ENCODE peak calls at places on chromosome 17, in eight cellular contexts. Q is iris pigment epithelial cell, U is posterior vena cava, Z is K562, P is astrocyte of the spinal cord, T is transverse colon, N is sciatic nerve, J is Peyer's patch. C is an unnamed sample.

GRCh38 chr17:31393749-31394146 is 2.3 kb downstream of the RAB11FIP4 start:
- DNase-seq in J (no peak), N (no peak), Q (no peak), U (peak), P (no peak), T (no peak), Z (no peak), C (no peak)

GRCh38 chr17:16398270-16399267 is 16.8 kb upstream of the TRPV2 start:
- DNase-seq in P (no peak), J (no peak), Z (peak), T (no peak), U (no peak), Q (no peak), N (no peak), C (peak)

GRCh38 chr17:301681-302299 is 50.8 kb downstream of the RPH3AL start:
- DNase-seq in Z (no peak), Q (no peak), U (peak), J (peak), P (no peak), T (peak), N (no peak), C (no peak)

GRCh38 chr17:35568561-35568960 is 7.9 kb upstream of the SLFN14 start:
- DNase-seq in J (no peak), Z (peak), Q (peak), U (no peak), T (peak), N (no peak), P (no peak), C (peak)

GRCh38 chr17:73874008-73874407 is 229.8 kb upstream of the SDK2 start:
- DNase-seq in N (no peak), Z (no peak), J (no peak), T (no peak), Q (peak), U (no peak), P (no peak), C (no peak)

GRCh38 chr17:13735444-13735843 is 133.7 kb upstream of the HS3ST3A1 start:
- DNase-seq in Q (peak), T (no peak), J (no peak), P (no peak), N (no peak), U (no peak), Z (peak), C (no peak)

GRCh38 chr17:18100616-18101015 is 7.9 kb upstream of the MYO15A start:
- DNase-seq in J (no peak), Q (no peak), T (no peak), Z (no peak), N (no peak), U (no peak), P (no peak), C (no peak)

GRCh38 chr17:27756467-27757371 is 43.6 kb downstream of the NOS2 start:
- DNase-seq in Q (peak), U (peak), Z (peak), J (peak), T (peak), P (peak), N (no peak), C (peak)

GRCh38 chr17:82222816-82223215 is 6.0 kb upstream of the SLC16A3 start:
- DNase-seq in P (no peak), Z (no peak), T (no peak), N (no peak), J (no peak), U (no peak), Q (no peak), C (no peak)

GRCh38 chr17:1413281-1413791 is 13.3 kb upstream of the YWHAE start:
- DNase-seq in T (peak), Z (peak), N (no peak), Q (peak), J (peak), P (peak), U (peak), C (peak)

GRCh38 chr17:1164935-1165556 is 14.7 kb downstream of the ABR start:
- DNase-seq in T (no peak), U (no peak), Z (no peak), P (no peak), Q (no peak), J (no peak), N (no peak), C (no peak)

GRCh38 chr17:57086069-57086930 is 1.3 kb downstream of the AKAP1 start:
- DNase-seq in T (peak), Z (peak), Q (peak), N (no peak), U (no peak), P (no peak), J (peak), C (peak)

GRCh38 chr17:6843241-6843890 is 11.8 kb upstream of the TEKT1 start:
- DNase-seq in N (no peak), T (no peak), Q (peak), U (no peak), J (no peak), Z (peak), P (peak), C (peak)

GRCh38 chr17:47315451-47316266 is 8.1 kb upstream of the EFCAB13 start:
- DNase-seq in P (peak), Z (peak), T (peak), U (no peak), J (no peak), Q (peak), N (no peak), C (peak)

GRCh38 chr17:38911081-38911730 is 14.2 kb upstream of the LASP1NB start:
- DNase-seq in J (peak), P (no peak), N (peak), T (no peak), Z (no peak), U (peak), Q (no peak), C (no peak)

GRCh38 chr17:10532026-10532425 is 13.7 kb upstream of the MYH1 start:
- DNase-seq in N (no peak), T (no peak), U (no peak), Q (no peak), P (no peak), Z (no peak), J (no peak), C (no peak)

GRCh38 chr17:21285164-21286065 is 904 bp downstream of the MAP2K3 start:
- DNase-seq in P (no peak), Q (peak), N (no peak), T (peak), J (peak), Z (peak), U (peak), C (peak)

GRCh38 chr17:50634123-50634914 is at the start of gene ABCC3:
- DNase-seq in J (peak), N (no peak), T (peak), Q (no peak), U (peak), P (no peak), Z (no peak), C (no peak)

GRCh38 chr17:43388198-43389021 is 10.4 kb upstream of the ARL4D start:
- DNase-seq in P (peak), N (peak), T (peak), J (peak), Q (peak), U (peak), Z (peak), C (peak)

GRCh38 chr17:77100009-77100408 is 40.8 kb upstream of the SEC14L1 start:
- DNase-seq in U (peak), Q (no peak), Z (no peak), T (peak), J (no peak), N (peak), P (no peak), C (no peak)

GRCh38 chr17:48749621-48750553 is 21.3 kb upstream of the HOXB13 start:
- DNase-seq in T (no peak), P (no peak), J (no peak), U (peak), N (no peak), Z (no peak), Q (no peak), C (no peak)

GRCh38 chr17:27207073-27207511 is 86.8 kb upstream of the WSB1 start:
- DNase-seq in U (no peak), Q (peak), Z (no peak), N (no peak), T (no peak), J (no peak), P (peak), C (no peak)

GRCh38 chr17:4849011-4849536 is 15.9 kb downstream of the MINK1 start:
- DNase-seq in U (no peak), N (no peak), Q (no peak), J (no peak), Z (no peak), P (no peak), T (no peak), C (no peak)

GRCh38 chr17:6557040-6557438 is 684 bp upstream of the PITPNM3 start:
- DNase-seq in T (no peak), Z (no peak), N (no peak), Q (no peak), U (peak), P (no peak), J (no peak), C (no peak)

GRCh38 chr17:7307686-7308624 is 527 bp downstream of the EIF5A start:
- DNase-seq in Z (peak), J (peak), Q (peak), U (peak), P (no peak), T (peak), N (peak), C (peak)

GRCh38 chr17:79915850-79916430 is 76.7 kb upstream of the CBX4 start:
- DNase-seq in N (peak), Z (peak), U (no peak), P (no peak), Q (peak), J (peak), T (peak), C (peak)

GRCh38 chr17:1109606-1110523 is 69.9 kb downstream of the ABR start:
- DNase-seq in T (peak), N (peak), J (peak), U (no peak), P (no peak), Z (no peak), Q (no peak), C (peak)

GRCh38 chr17:393806-394717 is 41.5 kb upstream of the RPH3AL start:
- DNase-seq in Q (no peak), N (no peak), U (peak), Z (peak), T (no peak), P (no peak), J (no peak), C (no peak)

GRCh38 chr17:77354721-77355455 is 214.1 kb downstream of the SEC14L1 start:
- DNase-seq in P (peak), Q (peak), N (peak), U (peak), J (peak), T (peak), Z (no peak), C (no peak)

GRCh38 chr17:49512296-49513043 is 17.4 kb downstream of the NGFR start:
- DNase-seq in T (no peak), N (peak), Q (no peak), Z (no peak), J (no peak), U (no peak), P (no peak), C (no peak)

C was measured in erythroblast.